ENCODE peak calls at places on chromosomes 12 and 14, in eight cellular contexts. C is MM.1S, S is heart left ventricle, A is sigmoid colon, W is spleen, X is thoracic aorta, U is dorsolateral prefrontal cortex, P is fibroblast of mammary gland. N is an unnamed sample.

GRCh38 chr12:91021076-91021475 is 16.3 kb upstream of the EPYC start:
- DNase-seq in U (no peak), P (no peak), A (no peak), C (no peak), X (no peak), W (no peak), S (no peak), N (no peak)

GRCh38 chr12:38875571-38876228 is 29.7 kb downstream of the CPNE8 start:
- DNase-seq in X (no peak), W (no peak), S (no peak), C (no peak), P (peak; percentile 44), A (no peak), U (no peak), N (no peak)

GRCh38 chr12:31466768-31467167 is 124.2 kb downstream of the DENND5B start:
- DNase-seq in C (no peak), S (no peak), P (no peak), U (no peak), W (no peak), A (no peak), X (no peak), N (no peak)

GRCh38 chr12:95396849-95397498 is 77.0 kb upstream of the METAP2 start:
- DNase-seq in A (no peak), W (no peak), S (no peak), U (no peak), P (peak; percentile 90), C (peak; percentile 18), X (no peak), N (no peak)

GRCh38 chr12:89832336-89832735 is 123.7 kb upstream of the ATP2B1 start:
- DNase-seq in U (no peak), S (no peak), A (no peak), X (no peak), W (no peak), P (no peak), C (no peak), N (no peak)

GRCh38 chr14:67515386-67516079 is 17.6 kb upstream of the PLEKHH1 start:
- DNase-seq in X (no peak), S (no peak), P (no peak), C (peak; percentile 22), U (peak; percentile 60), W (peak; percentile 88), A (no peak), N (peak; percentile 70)

GRCh38 chr12:105469701-105470100 is 139.2 kb downstream of the C12orf75 start:
- DNase-seq in W (no peak), X (no peak), A (no peak), U (no peak), C (no peak), S (no peak), P (no peak), N (no peak)

GRCh38 chr12:85310025-85310424 is 30.0 kb downstream of the ALX1 start:
- DNase-seq in U (no peak), A (no peak), P (no peak), S (no peak), C (no peak), W (no peak), X (no peak), N (no peak)

GRCh38 chr14:59417301-59417700 is 47.9 kb downstream of the GPR135 start:
- DNase-seq in W (no peak), U (no peak), X (no peak), C (no peak), S (no peak), A (no peak), P (no peak), N (no peak)

GRCh38 chr14:104314251-104314941 is 176.0 kb downstream of the KIF26A start:
- DNase-seq in U (no peak), W (peak; percentile 63), A (peak; percentile 59), C (no peak), S (peak; percentile 2), P (no peak), X (no peak), N (no peak)

GRCh38 chr14:74636424-74637183 is 24.6 kb upstream of the LTBP2 start:
- DNase-seq in A (no peak), U (no peak), S (no peak), W (peak; percentile 58), P (no peak), C (no peak), X (no peak), N (no peak)

GRCh38 chr12:16323010-16323409 is 24.4 kb upstream of the MGST1 start:
- DNase-seq in P (peak; percentile 73), X (no peak), C (no peak), U (no peak), A (no peak), S (no peak), W (no peak), N (no peak)

GRCh38 chr12:77667101-77667500 is 163.6 kb upstream of the NAV3 start:
- DNase-seq in X (no peak), A (no peak), W (no peak), C (no peak), U (no peak), S (no peak), P (peak; percentile 30), N (peak; percentile 15)

GRCh38 chr12:105948331-105948730 is 190.4 kb downstream of the NUAK1 start:
- DNase-seq in U (peak; percentile 32), A (no peak), C (no peak), X (peak; percentile 9), S (no peak), W (no peak), P (no peak), N (no peak)

GRCh38 chr14:22822619-22823551 is 6.8 kb upstream of the MRPL52 start:
- DNase-seq in P (peak; percentile 83), C (peak; percentile 41), X (no peak), W (peak; percentile 93), A (peak; percentile 90), S (peak; percentile 76), U (peak; percentile 42), N (peak; percentile 88)
- H3K4me3 ChIP-seq in P (peak overlapping the region; percentile 40), C (peak overlapping the region; percentile 26), X (peak overlapping the region; percentile 72), W (peak overlapping the region; percentile 43), A (peak overlapping the region; percentile 52), S (peak overlapping the region; percentile 50), U (peak overlapping the region; percentile 16), N (peak overlapping the region; percentile 45)

GRCh38 chr14:100622234-100622633 is 35.0 kb upstream of the BEGAIN start:
- DNase-seq in A (peak; percentile 65), X (no peak), P (no peak), W (peak; percentile 54), U (no peak), S (no peak), C (no peak), N (peak; percentile 64)

GRCh38 chr14:100623961-100624360 is 36.7 kb upstream of the BEGAIN start:
- DNase-seq in S (no peak), P (no peak), A (peak; percentile 52), C (no peak), W (peak; percentile 41), X (no peak), U (no peak), N (peak; percentile 34)

GRCh38 chr14:100621806-100622205 is 34.6 kb upstream of the BEGAIN start:
- DNase-seq in A (peak; percentile 48), C (no peak), X (no peak), P (no peak), U (no peak), S (no peak), W (peak; percentile 61), N (peak; percentile 61)

GRCh38 chr14:100623557-100623956 is 36.3 kb upstream of the BEGAIN start:
- DNase-seq in P (no peak), C (no peak), S (no peak), A (no peak), X (no peak), W (no peak), U (no peak), N (no peak)

DNA sequence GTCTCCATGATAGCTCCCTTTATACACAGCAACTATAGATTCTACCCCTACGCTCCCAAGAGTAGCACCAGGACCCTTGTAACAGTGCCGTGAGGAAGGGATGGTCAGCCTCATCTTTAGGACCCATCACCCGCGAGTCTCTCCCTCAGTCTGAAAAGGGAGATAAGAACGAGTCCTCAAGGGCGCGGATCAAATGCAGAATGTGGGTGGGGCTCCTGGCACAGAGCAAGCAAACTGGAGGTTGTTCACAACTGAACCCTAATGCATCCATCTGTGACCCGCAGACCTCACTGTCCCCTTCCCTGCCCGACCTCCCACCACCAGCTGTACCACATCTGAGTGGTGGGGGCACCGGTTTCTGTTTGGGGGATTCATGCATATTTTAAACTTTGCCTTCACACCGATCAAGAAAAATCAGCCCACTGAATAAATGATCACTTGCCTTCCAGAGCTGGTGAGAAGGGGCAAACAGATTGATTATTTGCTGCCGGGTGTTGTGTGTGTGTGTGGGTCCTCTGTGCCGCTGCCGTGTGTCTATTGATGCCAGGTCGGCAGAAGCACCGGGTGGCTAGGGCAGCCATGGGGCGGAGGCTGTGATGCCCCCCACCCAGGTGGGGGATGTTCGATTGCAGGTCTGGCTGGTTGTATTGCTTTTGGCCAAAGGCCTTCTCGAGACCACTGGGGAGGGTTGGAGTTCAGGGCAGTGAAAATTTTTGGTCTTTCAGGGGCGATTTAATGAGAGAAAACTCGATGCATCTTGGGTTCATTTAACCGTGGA is 35.7 kb upstream of the BEGAIN start:
- DNase-seq in P (no peak), C (no peak), X (no peak), S (no peak), A (peak; percentile 38), U (no peak), W (peak; percentile 51), N (peak; percentile 48)
- TF ChIP-seq CTCF in P (no peak), C (no peak), X (no peak), S (no peak), A (no peak), U (no peak), W (no peak), N (no peak)

DNA sequence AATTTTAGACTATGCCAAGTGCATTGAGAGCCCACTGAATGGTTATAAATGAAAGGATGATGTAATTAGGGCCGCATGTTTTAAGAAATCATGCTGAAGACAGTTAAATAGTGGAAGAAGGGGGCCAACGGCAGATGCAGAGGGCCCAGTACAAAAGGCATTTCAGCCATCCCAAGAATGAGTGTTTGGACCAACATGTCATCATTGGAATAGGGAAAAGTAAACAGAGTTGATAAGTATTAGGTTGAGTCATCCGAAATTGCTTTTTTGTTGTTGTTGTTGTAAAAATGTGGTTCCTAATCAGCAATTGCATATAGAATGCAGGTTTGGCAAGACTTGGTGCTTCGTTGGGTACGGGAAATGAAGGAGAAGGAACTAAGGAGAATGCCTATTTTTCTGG is 29.5 kb downstream of the BMP4 start:
- DNase-seq in P (peak; percentile 12), U (no peak), C (no peak), W (no peak), S (no peak), A (no peak), X (no peak), N (no peak)
- H3K4me3 ChIP-seq in P (no peak overlapping the region), U (no peak overlapping the region), C (no peak overlapping the region), W (no peak overlapping the region), S (no peak overlapping the region), A (no peak overlapping the region), X (no peak overlapping the region), N (no peak overlapping the region)

DNA sequence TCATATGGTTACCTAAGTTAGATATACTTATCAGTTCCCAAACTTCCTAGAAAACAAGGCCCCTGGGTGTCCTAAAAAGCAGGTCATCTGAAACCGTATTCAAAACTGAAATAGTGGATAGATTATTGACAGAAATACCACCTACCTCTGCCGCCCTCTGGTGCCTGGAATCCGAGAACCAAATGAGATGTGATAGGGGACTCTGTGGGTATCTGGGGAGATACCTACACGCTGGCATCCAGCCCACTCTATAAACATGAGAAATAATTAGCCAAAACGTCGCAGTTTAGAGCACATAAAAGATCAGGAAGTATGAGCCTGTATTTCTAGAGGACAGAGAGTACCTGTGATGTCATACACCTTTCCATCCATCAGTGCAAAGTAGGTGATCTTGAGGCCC is 4.4 kb downstream of the ORMDL2 start:
- DNase-seq in S (no peak), X (no peak), U (no peak), C (no peak), P (no peak), W (no peak), A (no peak), N (no peak)
- TF ChIP-seq CTCF in S (peak; percentile 13), X (no peak), U (no peak), C (peak; percentile 5), P (peak; percentile 42), W (no peak), A (peak; percentile 1), N (no peak)

N was measured in upper lobe of right lung.